ENCODE peak calls at places on chromosomes 3 and 15, in five cellular contexts. Y is AG10803; B is ovary; E is CD8-positive, alpha-beta T cell; M is foreskin fibroblast. K is an unnamed sample.

GRCh38 chr3:160245261-160245800 is 20.1 kb downstream of the C3orf80 start:
- DNase-seq in Y (no peak), B (no peak), E (no peak), M (no peak), K (no peak)

GRCh38 chr15:69149803-69150202 is 10.6 kb upstream of the GLCE start:
- DNase-seq in Y (no peak), B (no peak), E (no peak), M (no peak), K (no peak)

GRCh38 chr3:129514110-129514509 is 14.3 kb upstream of the RHO start:
- DNase-seq in Y (no peak), B (no peak), E (no peak), M (no peak), K (no peak)

GRCh38 chr3:72745146-72745976 is 102.9 kb downstream of the SHQ1 start:
- DNase-seq in Y (no peak), B (no peak), E (no peak), M (no peak), K (no peak)

GRCh38 chr15:69061414-69061842 is 46.9 kb downstream of the NOX5 start:
- DNase-seq in Y (no peak), B (no peak), E (no peak), M (no peak), K (no peak)

GRCh38 chr3:59593380-59593779 is 543.6 kb upstream of the CFAP20DC start:
- DNase-seq in Y (no peak), B (no peak), E (no peak), M (no peak), K (no peak)

GRCh38 chr3:177596822-177597271 is 399.6 kb upstream of the TBL1XR1 start:
- DNase-seq in Y (peak; percentile 80), B (no peak), E (no peak), M (no peak), K (no peak)

GRCh38 chr3:157360044-157360443 is 76.6 kb upstream of the PTX3 start:
- DNase-seq in Y (peak; percentile 92), B (no peak), E (no peak), M (peak; percentile 91), K (no peak)

GRCh38 chr15:56837281-56837680 is 81.2 kb upstream of the TCF12 start:
- DNase-seq in Y (peak; percentile 59), B (no peak), E (no peak), M (no peak), K (no peak)

GRCh38 chr15:101521563-101521962 is 32.1 kb upstream of the PCSK6 start:
- DNase-seq in Y (no peak), B (no peak), E (no peak), M (no peak), K (no peak)

GRCh38 chr15:72796210-72796514 is 12.6 kb upstream of the ADPGK start:
- DNase-seq in Y (peak; percentile 18), B (no peak), E (no peak), M (no peak), K (no peak)

GRCh38 chr15:51706931-51707608 is 25.8 kb downstream of the SCG3 start:
- DNase-seq in Y (peak; percentile 21), B (no peak), E (no peak), M (no peak), K (no peak)

GRCh38 chr15:66085128-66085527 is 168.4 kb downstream of the MEGF11 start:
- DNase-seq in Y (no peak), B (no peak), E (no peak), M (no peak), K (no peak)

GRCh38 chr15:31145271-31145911 is 43.9 kb upstream of the TRPM1 start:
- DNase-seq in Y (peak; percentile 35), B (no peak), E (no peak), M (no peak), K (no peak)

GRCh38 chr15:58559904-58560588 is 128.3 kb downstream of the LIPC start:
- DNase-seq in Y (no peak), B (no peak), E (no peak), M (no peak), K (no peak)

GRCh38 chr15:96073908-96074307 is 256.6 kb upstream of the NR2F2 start:
- DNase-seq in Y (no peak), B (no peak), E (no peak), M (no peak), K (no peak)

GRCh38 chr3:101849714-101850326 is 506 bp downstream of the NFKBIZ start:
- DNase-seq in Y (no peak), B (peak; percentile 63), E (peak; percentile 63), M (no peak), K (peak; percentile 56)

GRCh38 chr3:128859573-128860154 is 19.8 kb upstream of the ACAD9 start:
- DNase-seq in Y (no peak), B (no peak), E (no peak), M (no peak), K (no peak)

GRCh38 chr15:84582583-84583157 is 18.1 kb upstream of the ZSCAN2 start:
- DNase-seq in Y (peak; percentile 12), B (no peak), E (no peak), M (no peak), K (no peak)

GRCh38 chr15:50415752-50416404 is 8.3 kb upstream of the USP8 start:
- DNase-seq in Y (peak; percentile 27), B (no peak), E (no peak), M (no peak), K (no peak)

GRCh38 chr3:34183114-34183513 is 384.7 kb downstream of the PDCD6IP start:
- DNase-seq in Y (no peak), B (no peak), E (no peak), M (no peak), K (no peak)

K was measured in stimulated activated CD4-positive, alpha-beta T cell treated with anti-CD3 and anti-CD28 coated beads, Interleukin-2, amount 100 ng/mL, for 4 hours.